ENCODE peak calls at places on chromosomes 2 and 18, in four cellular contexts. J is AG20443, B is AG04449, O is T follicular helper cell. D is an unnamed sample.

GRCh38 chr2:159138642-159139182 is 147.8 kb downstream of the WDSUB1 start:
- DNase-seq in B (no peak), J (no peak), O (no peak), D (no peak)

GRCh38 chr2:216391401-216391800 is 19.1 kb upstream of the MARCHF4 start:
- DNase-seq in O (no peak), J (no peak), B (no peak), D (no peak)

GRCh38 chr18:68417166-68417776 is 297.6 kb downstream of the TMX3 start:
- DNase-seq in O (no peak), B (no peak), J (no peak), D (no peak)

GRCh38 chr18:34787931-34788532 is 77.9 kb downstream of the DTNA start:
- DNase-seq in B (peak; percentile 19), O (no peak), J (peak; percentile 60), D (peak; percentile 42)

GRCh38 chr2:52395912-52396311 is 1364.0 kb upstream of the NRXN1 start:
- DNase-seq in J (no peak), B (peak; percentile 45), O (no peak), D (no peak)

GRCh38 chr2:172588931-172589330 is 33.0 kb downstream of the PDK1 start:
- DNase-seq in J (no peak), O (no peak), B (no peak), D (no peak)

GRCh38 chr2:190717764-190718651 is 69.1 kb downstream of the NAB1 start:
- DNase-seq in J (no peak), O (no peak), B (no peak), D (no peak)

GRCh38 chr18:50429207-50429948 is 54.5 kb downstream of the SKA1 start:
- DNase-seq in J (peak; percentile 31), O (no peak), B (no peak), D (peak; percentile 36)

GRCh38 chr2:3149441-3150217 is 228.0 kb downstream of the EIPR1 start:
- DNase-seq in O (no peak), B (no peak), J (no peak), D (no peak)

GRCh38 chr2:28896906-28897305 is 2.4 kb downstream of the WDR43 start:
- DNase-seq in O (no peak), B (no peak), J (peak; percentile 63), D (no peak)

GRCh38 chr2:52264488-52264887 is 1232.6 kb upstream of the NRXN1 start:
- DNase-seq in B (no peak), O (no peak), J (no peak), D (no peak)

GRCh38 chr2:18516112-18516511 is 44.3 kb downstream of the RDH14 start:
- DNase-seq in O (no peak), B (peak; percentile 53), J (peak; percentile 52), D (no peak)

GRCh38 chr18:69948919-69949537 is 1.4 kb upstream of the CD226 start:
- DNase-seq in J (no peak), B (no peak), O (no peak), D (peak; percentile 60)

GRCh38 chr2:27194538-27195354 is 17.1 kb upstream of the ATRAID start:
- DNase-seq in O (no peak), B (no peak), J (no peak), D (no peak)

GRCh38 chr2:43333096-43333655 is 106.8 kb upstream of the ZFP36L2 start:
- DNase-seq in B (no peak), O (no peak), J (no peak), D (no peak)

GRCh38 chr2:3535794-3536681 is 16.7 kb upstream of the ADI1 start:
- DNase-seq in O (no peak), B (peak; percentile 72), J (peak; percentile 91), D (peak; percentile 36)

GRCh38 chr2:235066895-235067294 is 115.1 kb downstream of the SH3BP4 start:
- DNase-seq in O (no peak), B (no peak), J (no peak), D (no peak)

GRCh38 chr2:160747771-160748170 is 254.2 kb upstream of the RBMS1 start:
- DNase-seq in J (peak; percentile 76), O (no peak), B (peak; percentile 53), D (no peak)

GRCh38 chr18:49899647-49900330 is 86.5 kb upstream of the ACAA2 start:
- DNase-seq in O (no peak), J (no peak), B (no peak), D (no peak)

GRCh38 chr2:191321861-191322662 is 76.9 kb downstream of the MYO1B start:
- DNase-seq in O (no peak), B (no peak), J (peak; percentile 34), D (no peak)

GRCh38 chr18:79465392-79465991 is 69.8 kb downstream of the NFATC1 start:
- DNase-seq in B (no peak), J (peak; percentile 54), O (no peak), D (peak; percentile 90)

GRCh38 chr2:226045090-226045489 is 645.6 kb downstream of the NYAP2 start:
- DNase-seq in J (no peak), O (no peak), B (no peak), D (no peak)

GRCh38 chr18:58827886-58828285 is 36.8 kb upstream of the ZNF532 start:
- DNase-seq in J (no peak), O (no peak), B (no peak), D (no peak)

GRCh38 chr2:162582357-162582798 is 238.4 kb downstream of the GCA start:
- DNase-seq in O (no peak), B (no peak), J (no peak), D (no peak)

GRCh38 chr2:240232961-240233890 is 92.8 kb upstream of the OTOS start:
- DNase-seq in J (peak; percentile 96), B (no peak), O (peak; percentile 59), D (peak; percentile 84)

D was measured in GM20000.